ENCODE peak calls at places on chromosome 18, in ten cellular contexts. D is NT2/D1; R is prostate gland; J is stomach; P is aorta; W is right lobe of liver; C is OCI-LY7; Z is naive thymus-derived CD4-positive, alpha-beta T cell; O is lung; G is lower lobe of right lung. A is an unnamed sample.

GRCh38 chr18:9117980-9118841 is 15.7 kb downstream of the NDUFV2 start:
- DNase-seq in G (no peak), Z (no peak), R (no peak), W (no peak), C (no peak), D (no peak), O (no peak), P (no peak), J (no peak), A (peak; percentile 65)

GRCh38 chr18:33115917-33116316 is 324.6 kb downstream of the CCDC178 start:
- DNase-seq in R (no peak), Z (no peak), P (no peak), D (no peak), O (no peak), J (no peak), C (no peak), G (no peak), W (no peak), A (no peak)

GRCh38 chr18:25075793-25076192 is 276.2 kb downstream of the ZNF521 start:
- DNase-seq in O (no peak), D (no peak), W (no peak), P (no peak), J (no peak), Z (no peak), R (no peak), C (no peak), G (no peak), A (no peak)

GRCh38 chr18:48636436-48636835 is 97.6 kb downstream of the CTIF start:
- DNase-seq in J (no peak), W (no peak), P (no peak), G (no peak), Z (no peak), C (no peak), O (no peak), R (no peak), D (no peak), A (no peak)

GRCh38 chr18:33755918-33756590 is 178.0 kb downstream of the ASXL3 start:
- DNase-seq in Z (no peak), O (peak; percentile 35), G (no peak), W (no peak), R (no peak), C (no peak), P (no peak), J (no peak), D (no peak), A (no peak)

GRCh38 chr18:11392292-11392691 is 217.1 kb upstream of the SLC35G4 start:
- DNase-seq in P (no peak), G (no peak), Z (no peak), O (no peak), W (no peak), C (peak; percentile 3), J (no peak), D (peak; percentile 32), R (no peak), A (no peak)

GRCh38 chr18:72634500-72634899 is 90.4 kb upstream of the CBLN2 start:
- DNase-seq in Z (no peak), C (no peak), R (no peak), W (no peak), J (no peak), G (no peak), D (no peak), P (no peak), O (no peak), A (no peak)

GRCh38 chr18:34514238-34514637 is 195.9 kb upstream of the DTNA start:
- DNase-seq in D (no peak), Z (no peak), W (no peak), P (no peak), J (no peak), C (no peak), G (no peak), O (no peak), R (no peak), A (no peak)

GRCh38 chr18:58728719-58729118 is 57.5 kb downstream of the MALT1 start:
- DNase-seq in C (no peak), D (no peak), Z (no peak), R (no peak), J (no peak), P (no peak), G (no peak), O (no peak), W (no peak), A (no peak)

GRCh38 chr18:54223568-54224241 is 764 bp downstream of the MBD2 start:
- DNase-seq in D (no peak), G (peak; percentile 63), R (peak; percentile 72), J (peak; percentile 69), P (peak; percentile 82), Z (peak; percentile 46), C (peak; percentile 48), W (peak; percentile 59), O (peak; percentile 73), A (peak; percentile 54)

GRCh38 chr18:10141559-10141958 is 227.7 kb downstream of the VAPA start:
- DNase-seq in D (no peak), P (no peak), O (peak; percentile 36), J (no peak), R (no peak), W (no peak), C (no peak), G (no peak), Z (no peak), A (no peak)

GRCh38 chr18:43482136-43482535 is 204.8 kb upstream of the SYT4 start:
- DNase-seq in C (no peak), P (no peak), O (no peak), G (no peak), J (no peak), D (no peak), W (no peak), R (no peak), Z (no peak), A (no peak)

GRCh38 chr18:61203151-61203550 is 130.1 kb upstream of the CDH20 start:
- DNase-seq in R (no peak), C (no peak), D (no peak), G (no peak), P (no peak), Z (no peak), O (no peak), W (no peak), J (no peak), A (no peak)

GRCh38 chr18:41370740-41371623 is 584.1 kb upstream of the PIK3C3 start:
- DNase-seq in D (no peak), J (no peak), O (no peak), G (no peak), C (no peak), Z (no peak), R (no peak), P (no peak), W (no peak), A (no peak)

GRCh38 chr18:37574113-37574512 is 8.5 kb upstream of the CELF4 start:
- DNase-seq in D (no peak), G (no peak), O (no peak), J (no peak), Z (no peak), C (no peak), R (no peak), P (no peak), W (no peak), A (no peak)

GRCh38 chr18:22447770-22448169 is 30.1 kb upstream of the CTAGE1 start:
- DNase-seq in O (no peak), J (no peak), G (no peak), R (no peak), W (no peak), Z (no peak), D (no peak), C (no peak), P (no peak), A (no peak)

GRCh38 chr18:79684283-79684631 is 4.7 kb downstream of the CTDP1 start:
- DNase-seq in J (no peak), R (no peak), O (no peak), C (no peak), G (no peak), P (no peak), D (no peak), Z (no peak), W (no peak), A (no peak)

GRCh38 chr18:44920441-44920840 is 239.8 kb downstream of the SETBP1 start:
- DNase-seq in C (no peak), D (no peak), P (no peak), O (no peak), R (no peak), Z (no peak), W (no peak), G (no peak), J (no peak), A (no peak)
- H3K4me1 ChIP-seq in C (no peaks in the 10 kb centered on the region), D (no peaks in the 10 kb centered on the region), P (peaks cover 10% of the 10 kb centered on the region), O (peaks cover 16% of the 10 kb centered on the region), R (no peaks in the 10 kb centered on the region), Z (no peaks in the 10 kb centered on the region), W (no peaks in the 10 kb centered on the region), G (peaks cover 22% of the 10 kb centered on the region), J (peaks cover 30% of the 10 kb centered on the region), A (no peaks in the 10 kb centered on the region)

DNA sequence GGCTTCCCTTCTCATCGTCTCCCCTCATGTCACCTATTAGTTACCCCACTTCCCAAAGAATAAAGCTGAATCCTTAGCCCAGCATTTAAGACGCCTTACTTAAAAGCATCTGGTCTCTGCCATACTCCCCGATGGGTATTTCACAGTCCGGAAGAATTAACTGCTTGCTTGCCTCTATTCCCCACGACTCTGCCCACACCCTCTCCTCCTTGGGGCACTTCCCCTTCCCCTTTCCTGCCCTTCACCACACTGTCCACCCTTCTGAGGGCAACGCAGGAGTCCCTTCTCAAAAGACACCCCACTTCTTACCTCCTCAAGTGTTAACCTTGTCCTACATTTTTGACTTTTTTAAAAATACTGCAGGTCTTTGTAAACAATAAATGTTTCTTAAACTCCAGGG is 60.1 kb upstream of the RMP24 start:
- DNase-seq in D (no peak), O (no peak), R (no peak), W (no peak), P (no peak), C (no peak), G (no peak), Z (no peak), J (no peak), A (no peak)
- H3K4me1 ChIP-seq in D (no peaks in the 10 kb centered on the region), O (no peaks in the 10 kb centered on the region), R (no peaks in the 10 kb centered on the region), W (no peaks in the 10 kb centered on the region), P (no peaks in the 10 kb centered on the region), C (peaks cover 7% of the 10 kb centered on the region), G (no peaks in the 10 kb centered on the region), Z (no peaks in the 10 kb centered on the region), J (no peaks in the 10 kb centered on the region), A (no peaks in the 10 kb centered on the region)

GRCh38 chr18:63286926-63287325 is 32.6 kb downstream of the BCL2 start:
- DNase-seq in C (no peak), G (no peak), W (no peak), D (no peak), R (no peak), P (no peak), J (no peak), O (no peak), Z (no peak), A (no peak)
- H3K4me1 ChIP-seq in C (peaks cover 3% of the 10 kb centered on the region), G (peaks cover 14% of the 10 kb centered on the region), W (no peaks in the 10 kb centered on the region), D (no peaks in the 10 kb centered on the region), R (no peaks in the 10 kb centered on the region), P (peaks cover 5% of the 10 kb centered on the region), J (peaks cover 3% of the 10 kb centered on the region), O (peaks cover 10% of the 10 kb centered on the region), Z (peaks cover 52% of the 10 kb centered on the region), A (peaks cover 66% of the 10 kb centered on the region)

GRCh38 chr18:77110936-77111335 is 21.6 kb downstream of the MBP start:
- DNase-seq in D (no peak), G (no peak), J (no peak), Z (no peak), W (no peak), P (no peak), R (no peak), O (no peak), C (no peak), A (no peak)
- H3K4me1 ChIP-seq in D (peaks cover 10% of the 10 kb centered on the region), G (peaks cover 90% of the 10 kb centered on the region), J (peaks cover 52% of the 10 kb centered on the region), Z (peaks cover 44% of the 10 kb centered on the region), W (no peaks in the 10 kb centered on the region), P (no peaks in the 10 kb centered on the region), R (peaks cover 3% of the 10 kb centered on the region), O (peaks cover 26% of the 10 kb centered on the region), C (peaks cover 34% of the 10 kb centered on the region), A (peaks cover 60% of the 10 kb centered on the region)

A was measured in CD4-positive, CD25-positive, alpha-beta regulatory T cell.